ENCODE peak calls at places on chromosomes 1 and 21, in ten cellular contexts. X is AG04450; W is A549; Z is colonic mucosa; B is coronary artery; D is hepatocyte; V is pancreas; P is heart right ventricle; M is stomach; J is CD8-positive, alpha-beta T cell. O is an unnamed sample.

GRCh38 chr1:25194576-25195020 is 37.7 kb downstream of the SYF2 start:
- DNase-seq in X (no peak), W (no peak), Z (no peak), B (no peak), D (no peak), V (no peak), P (no peak), M (no peak), J (no peak), O (no peak)

GRCh38 chr1:92486251-92487077 is at the start of gene GFI1:
- DNase-seq in X (no peak), W (no peak), Z (peak; percentile 61), B (no peak), D (peak; percentile 43), V (peak; percentile 74), P (no peak), M (peak; percentile 41), J (peak; percentile 60), O (peak; percentile 46)

GRCh38 chr1:111446967-111447892 is 1.8 kb downstream of the WDR77 start:
- DNase-seq in X (no peak), W (no peak), Z (peak; percentile 25), B (no peak), D (no peak), V (no peak), P (no peak), M (no peak), J (no peak), O (no peak)

GRCh38 chr1:217095050-217095622 is 371.9 kb upstream of the ESRRG start:
- DNase-seq in X (no peak), W (no peak), Z (no peak), B (no peak), D (no peak), V (peak; percentile 25), P (no peak), M (no peak), J (no peak), O (no peak)

GRCh38 chr1:178664278-178664677 is 60.8 kb upstream of the RALGPS2 start:
- DNase-seq in X (no peak), W (no peak), Z (no peak), B (no peak), D (no peak), V (no peak), P (no peak), M (no peak), J (no peak), O (no peak)

GRCh38 chr1:80533178-80533577 is 1267.6 kb upstream of the ADGRL2 start:
- DNase-seq in X (no peak), W (no peak), Z (no peak), B (no peak), D (no peak), V (no peak), P (no peak), M (no peak), J (no peak), O (no peak)

GRCh38 chr21:32411366-32412161 is 942 bp upstream of the EVA1C start:
- DNase-seq in X (no peak), W (no peak), Z (peak; percentile 91), B (peak; percentile 96), D (peak; percentile 67), V (peak; percentile 86), P (peak; percentile 92), M (peak; percentile 97), J (peak; percentile 67), O (peak; percentile 25)

GRCh38 chr1:162094271-162094670 is 24.8 kb downstream of the NOS1AP start:
- DNase-seq in X (no peak), W (no peak), Z (no peak), B (no peak), D (no peak), V (no peak), P (no peak), M (no peak), J (no peak), O (no peak)

DNA sequence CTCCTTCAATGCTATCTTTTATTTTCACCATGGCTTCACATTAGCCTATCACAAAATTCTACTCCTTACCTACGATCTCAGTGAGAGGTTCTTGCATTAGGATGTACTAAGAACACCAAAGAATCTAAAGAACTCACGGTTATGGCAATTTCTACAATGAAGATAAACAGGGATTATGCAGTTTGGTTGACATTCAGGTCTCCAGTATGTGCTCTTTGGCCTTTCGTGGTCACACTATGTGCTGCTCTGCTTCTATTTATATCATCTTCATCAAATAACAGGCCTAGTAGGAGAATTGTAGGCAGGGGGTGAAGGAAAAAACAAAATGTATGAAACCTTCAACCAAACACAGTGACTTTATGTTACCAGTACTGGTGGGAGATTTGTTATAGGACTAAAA is 194.0 kb upstream of the SAMSN1 start:
- DNase-seq in X (no peak), W (no peak), Z (no peak), B (no peak), D (no peak), V (no peak), P (no peak), M (no peak), J (no peak), O (no peak)
- H3K4me3 ChIP-seq in X (no peak overlapping the region), W (no peak overlapping the region), Z (no peak overlapping the region), B (no peak overlapping the region), D (no peak overlapping the region), V (no peak overlapping the region), P (no peak overlapping the region), M (no peak overlapping the region), J (no peak overlapping the region), O (no peak overlapping the region)

DNA sequence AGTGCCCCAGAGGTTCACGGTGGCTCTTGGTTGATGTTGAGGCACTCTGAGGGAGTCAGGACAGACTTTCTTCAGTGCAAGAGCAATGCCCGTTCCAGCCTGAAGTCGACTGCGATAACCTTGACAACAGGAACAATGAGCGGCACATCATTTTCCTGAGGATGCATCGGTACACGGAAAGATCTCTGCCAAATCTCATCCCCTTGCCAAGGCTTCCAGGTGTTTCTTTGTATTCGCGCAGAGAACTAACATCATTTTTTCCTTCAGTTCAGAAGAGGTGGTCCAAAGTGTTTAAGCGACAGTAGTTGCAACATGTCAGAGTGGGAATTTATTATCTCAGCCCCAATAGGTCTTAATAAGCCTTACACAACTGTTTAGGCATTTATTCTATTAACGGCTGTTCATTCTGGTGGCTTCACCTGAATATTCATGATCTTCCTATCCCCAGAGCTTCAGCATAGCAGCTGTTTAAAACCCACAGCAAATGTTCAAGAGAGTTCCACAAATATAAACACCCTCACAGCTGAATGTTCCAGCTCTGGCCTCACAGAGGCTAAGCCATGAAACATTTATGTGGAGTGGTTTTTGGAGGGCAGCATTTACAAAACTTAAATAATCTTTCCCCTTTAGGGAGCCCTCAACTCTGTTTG is 129.7 kb upstream of the NFIA start:
- DNase-seq in X (no peak), W (no peak), Z (no peak), B (no peak), D (no peak), V (no peak), P (no peak), M (no peak), J (no peak), O (no peak)
- H3K27ac ChIP-seq in X (no peak overlapping the region), W (no peak overlapping the region), Z (no peak overlapping the region), B (no peak overlapping the region), D (no peak overlapping the region), V (no peak overlapping the region), P (no peak overlapping the region), M (no peak overlapping the region), J (no peak overlapping the region), O (no peak overlapping the region)

GRCh38 chr1:198622532-198623218 is 16.2 kb upstream of the PTPRC start:
- DNase-seq in X (no peak), W (no peak), Z (no peak), B (no peak), D (no peak), V (no peak), P (no peak), M (no peak), J (no peak), O (no peak)

GRCh38 chr1:198620198-198620597 is 18.6 kb upstream of the PTPRC start:
- DNase-seq in X (no peak), W (no peak), Z (no peak), B (no peak), D (no peak), V (no peak), P (no peak), M (no peak), J (no peak), O (no peak)

GRCh38 chr1:198623920-198624647 is 14.8 kb upstream of the PTPRC start:
- DNase-seq in X (no peak), W (no peak), Z (no peak), B (no peak), D (no peak), V (no peak), P (no peak), M (no peak), J (no peak), O (peak; percentile 57)

GRCh38 chr1:198620951-198621824 is 17.7 kb upstream of the PTPRC start:
- DNase-seq in X (no peak), W (no peak), Z (no peak), B (no peak), D (no peak), V (no peak), P (no peak), M (no peak), J (peak; percentile 67), O (no peak)

DNA sequence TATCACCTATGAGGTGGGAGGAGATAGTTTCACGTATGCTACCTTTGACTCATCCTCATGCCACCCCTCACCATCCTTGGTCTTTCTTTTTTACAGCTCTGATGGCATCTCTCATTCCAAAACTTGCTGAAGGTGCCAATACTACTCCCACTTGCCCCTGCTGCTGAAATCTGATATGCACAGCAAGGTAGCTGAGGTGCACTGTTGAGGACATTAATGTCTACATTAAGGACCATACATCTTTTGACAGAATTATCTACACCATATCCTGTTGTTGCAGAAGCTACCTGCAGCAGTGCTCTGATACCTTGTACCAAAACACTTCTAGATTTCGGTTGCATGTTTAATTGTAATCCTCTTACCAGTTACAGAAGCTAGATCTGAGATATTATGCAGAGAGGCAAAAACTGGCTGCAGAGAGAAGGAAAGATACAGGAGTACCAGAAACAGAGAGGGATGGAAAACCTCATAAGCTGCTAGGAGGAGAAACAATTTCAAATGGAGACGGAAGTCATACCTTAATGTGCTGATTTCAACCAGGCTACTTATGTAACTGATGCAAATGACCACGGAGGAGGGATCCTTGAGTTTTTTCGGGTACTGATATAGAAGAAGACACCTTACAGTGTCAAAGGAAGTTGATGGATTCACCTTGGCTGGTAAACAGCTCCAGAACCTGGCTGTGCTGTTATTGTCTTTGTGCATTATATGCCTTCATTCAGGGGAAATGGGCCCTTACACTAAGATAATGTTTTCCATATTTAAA is 19.3 kb upstream of the PTPRC start:
- DNase-seq in X (no peak), W (no peak), Z (no peak), B (no peak), D (no peak), V (no peak), P (no peak), M (no peak), J (no peak), O (no peak)
- TF ChIP-seq CTCF in X (no peak), W (no peak), Z (no peak), B (no peak), D (no peak), V (no peak), P (no peak), M (no peak), J (no peak), O (no peak)

DNA sequence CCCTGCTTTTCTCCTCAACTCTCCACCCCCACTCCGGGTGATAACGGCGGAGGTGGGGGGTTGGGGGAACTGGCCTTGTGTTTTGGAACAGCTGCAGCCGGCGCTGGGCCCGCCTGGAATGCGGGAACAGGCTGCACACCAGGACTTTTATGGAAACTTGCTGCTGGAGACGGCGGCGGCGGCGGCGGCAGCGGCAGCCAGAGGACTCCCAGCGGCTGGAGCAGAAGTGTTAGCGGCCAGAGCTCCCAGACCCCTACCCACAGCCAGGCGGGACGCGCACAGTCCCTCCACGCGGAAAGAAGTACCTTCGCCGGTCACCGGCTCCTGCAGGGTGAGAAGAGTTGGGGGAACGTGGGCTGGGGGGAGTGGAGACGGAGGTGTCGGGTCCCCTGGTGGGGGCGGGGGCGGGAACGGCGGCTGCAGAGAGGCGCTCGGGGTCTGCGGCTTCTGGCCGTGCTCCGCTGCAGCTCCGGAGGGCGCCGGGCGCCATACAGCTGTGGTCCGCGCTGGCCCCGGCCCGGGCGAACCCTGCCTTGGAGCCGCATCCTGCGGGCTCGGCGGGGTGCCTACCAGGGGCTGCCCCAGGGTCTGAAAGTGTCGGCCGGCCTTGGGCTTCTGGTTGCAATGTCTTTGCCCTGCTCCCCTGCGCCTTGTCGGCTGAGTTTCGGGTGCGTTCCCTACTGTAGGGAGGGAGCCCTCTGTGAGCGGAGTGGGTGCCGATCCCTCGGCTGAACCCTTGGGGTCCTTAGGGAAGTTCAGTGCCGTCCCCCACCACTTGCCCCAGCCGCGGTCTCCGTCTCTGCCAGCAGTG is at the start of gene NEXN:
- DNase-seq in X (peak; percentile 67), W (peak; percentile 13), Z (peak; percentile 38), B (peak; percentile 90), D (peak; percentile 81), V (peak; percentile 79), P (peak; percentile 83), M (peak; percentile 63), J (peak; percentile 14), O (peak; percentile 93)
- H3K4me3 ChIP-seq in X (peak within 1 kb of the TSS; percentile 94), W (peak within 1 kb of the TSS; percentile 87), Z (peak within 1 kb of the TSS; percentile 47), B (peak within 1 kb of the TSS; percentile 91), D (peak within 1 kb of the TSS; percentile 84), V (peak within 1 kb of the TSS; percentile 72), P (peak within 1 kb of the TSS; percentile 77), M (peak within 1 kb of the TSS; percentile 76), J (peak within 1 kb of the TSS; percentile 26), O (peak within 1 kb of the TSS; percentile 82)